ENCODE peak calls at places on chromosomes 4 and X, in seven cellular contexts. F is stimulated activated CD8-positive, alpha-beta memory T cell treated with anti-CD3 and anti-CD28 coated beads, Interleukin-15, amount 100 ng/mL, for 4 hours; M is NCI-H748 treated with DMSO at 0.1 percent for 48 hours; D is AG04450; C is anterior cingulate cortex; U is pulmonary artery endothelial cell; Z is CD8-positive, alpha-beta memory T cell. Q is an unnamed sample.

GRCh38 chr4:172786039-172786792 is 382.4 kb upstream of the GALNT7 start:
- DNase-seq in F (no peak), D (no peak), C (peak), M (no peak), Z (no peak), U (no peak), Q (no peak)

GRCh38 chrX:37993857-37994619 is 12.3 kb upstream of the SYTL5 start:
- DNase-seq in M (peak), Z (peak), F (no peak), C (no peak), U (no peak), D (no peak), Q (no peak)

GRCh38 chr4:173182403-173182802 is 13.8 kb downstream of the GALNT7 start:
- DNase-seq in F (no peak), M (no peak), U (no peak), D (peak), Z (no peak), C (no peak), Q (no peak)

GRCh38 chr4:6362896-6363295 is 93.2 kb downstream of the WFS1 start:
- DNase-seq in Z (no peak), C (no peak), M (no peak), D (no peak), F (no peak), U (no peak), Q (no peak)

GRCh38 chr4:140755811-140756291 is 334 bp downstream of the TBC1D9 start:
- DNase-seq in U (no peak), M (no peak), D (no peak), C (no peak), Z (peak), F (no peak), Q (no peak)

GRCh38 chr4:38667005-38667771 is 3.2 kb downstream of the KLF3 start:
- DNase-seq in U (peak), M (peak), Z (peak), C (peak), D (peak), F (no peak), Q (peak)

GRCh38 chr4:39932776-39933402 is 44.8 kb downstream of the PDS5A start:
- DNase-seq in F (no peak), U (no peak), C (no peak), D (no peak), Z (peak), M (no peak), Q (peak)

GRCh38 chrX:152822383-152823086 is 8.0 kb downstream of the CETN2 start:
- DNase-seq in Z (no peak), M (no peak), C (no peak), F (no peak), U (no peak), D (no peak), Q (no peak)

GRCh38 chr4:150240011-150240410 is 161.8 kb downstream of the DCLK2 start:
- DNase-seq in D (no peak), F (no peak), M (no peak), U (no peak), Z (no peak), C (no peak), Q (no peak)

GRCh38 chrX:38494239-38494823 is 67.0 kb upstream of the TSPAN7 start:
- DNase-seq in D (no peak), M (no peak), C (no peak), U (no peak), Z (no peak), F (no peak), Q (no peak)